ENCODE peak calls at places on chromosomes 11 and 22, in four cellular contexts. One of them, this sample, is unnamed.
A peak's percentile ranks its signal among the peaks of the same experiment; 100 is the strongest.

GRCh38 chr11:104968365-104968855 is at the start of gene CASP4:
- DNase-seq in A549: peak; percentile 1
- DNase-seq in HepG2: peak; percentile 56
- DNase-seq in K562: no peak
- DNase-seq in this sample: peak; percentile 32

GRCh38 chr11:34278708-34279297 is 79.0 kb downstream of the ABTB2 start:
- DNase-seq in A549: no peak
- DNase-seq in HepG2: no peak
- DNase-seq in K562: no peak
- DNase-seq in this sample: peak; percentile 32

GRCh38 chr22:24410110-24410856 is 17.1 kb upstream of the ADORA2A start:
- DNase-seq in A549: no peak
- DNase-seq in HepG2: no peak
- DNase-seq in K562: no peak
- DNase-seq in this sample: no peak

GRCh38 chr11:85718991-85719807 is 33.2 kb upstream of the CCDC89 start:
- DNase-seq in A549: peak; percentile 86
- DNase-seq in HepG2: peak; percentile 3
- DNase-seq in K562: no peak
- DNase-seq in this sample: no peak

GRCh38 chr11:33268945-33269567 is 11.9 kb downstream of the HIPK3 start:
- DNase-seq in A549: no peak
- DNase-seq in HepG2: no peak
- DNase-seq in K562: no peak
- DNase-seq in this sample: no peak

GRCh38 chr11:77151804-77152513 is 23.9 kb downstream of the MYO7A start:
- DNase-seq in A549: no peak
- DNase-seq in HepG2: no peak
- DNase-seq in K562: no peak
- DNase-seq in this sample: peak; percentile 5

GRCh38 chr11:134683860-134684259 is 271.8 kb upstream of the B3GAT1 start:
- DNase-seq in A549: no peak
- DNase-seq in HepG2: no peak
- DNase-seq in K562: no peak
- DNase-seq in this sample: no peak

GRCh38 chr11:46295312-46295995 is 18.0 kb downstream of the CREB3L1 start:
- DNase-seq in A549: no peak
- DNase-seq in HepG2: peak; percentile 27
- DNase-seq in K562: peak; percentile 96
- DNase-seq in this sample: no peak

GRCh38 chr22:46500201-46500600 is 37.2 kb downstream of the CELSR1 start:
- DNase-seq in A549: no peak
- DNase-seq in HepG2: no peak
- DNase-seq in K562: no peak
- DNase-seq in this sample: no peak

GRCh38 chr11:84607975-84608787 is 1019.0 kb downstream of the DLG2 start:
- DNase-seq in A549: no peak
- DNase-seq in HepG2: no peak
- DNase-seq in K562: no peak
- DNase-seq in this sample: no peak
- TF ChIP-seq HDAC2 in A549: no peak
- TF ChIP-seq HDAC2 in HepG2: no peak
- TF ChIP-seq HDAC2 in K562: no peak
- TF ChIP-seq HDAC2 in this sample: no peak

GRCh38 chr22:30776476-30776875 is 81.8 kb downstream of the OSBP2 start:
- DNase-seq in A549: no peak
- DNase-seq in HepG2: no peak
- DNase-seq in K562: no peak
- DNase-seq in this sample: no peak

GRCh38 chr22:30778261-30778660 is 83.6 kb downstream of the OSBP2 start:
- DNase-seq in A549: no peak
- DNase-seq in HepG2: no peak
- DNase-seq in K562: no peak
- DNase-seq in this sample: no peak

GRCh38 chr22:30774566-30774965 is 79.9 kb downstream of the OSBP2 start:
- DNase-seq in A549: no peak
- DNase-seq in HepG2: no peak
- DNase-seq in K562: no peak
- DNase-seq in this sample: no peak

GRCh38 chr22:30773919-30774318 is 79.2 kb downstream of the OSBP2 start:
- DNase-seq in A549: no peak
- DNase-seq in HepG2: no peak
- DNase-seq in K562: no peak
- DNase-seq in this sample: no peak

GRCh38 chr22:30777589-30777988 is 82.9 kb downstream of the OSBP2 start:
- DNase-seq in A549: no peak
- DNase-seq in HepG2: no peak
- DNase-seq in K562: no peak
- DNase-seq in this sample: no peak
- TF ChIP-seq ESRRA in A549: no peak
- TF ChIP-seq ESRRA in HepG2: no peak
- TF ChIP-seq ESRRA in K562: no peak
- TF ChIP-seq ESRRA in this sample: no peak

DNA sequence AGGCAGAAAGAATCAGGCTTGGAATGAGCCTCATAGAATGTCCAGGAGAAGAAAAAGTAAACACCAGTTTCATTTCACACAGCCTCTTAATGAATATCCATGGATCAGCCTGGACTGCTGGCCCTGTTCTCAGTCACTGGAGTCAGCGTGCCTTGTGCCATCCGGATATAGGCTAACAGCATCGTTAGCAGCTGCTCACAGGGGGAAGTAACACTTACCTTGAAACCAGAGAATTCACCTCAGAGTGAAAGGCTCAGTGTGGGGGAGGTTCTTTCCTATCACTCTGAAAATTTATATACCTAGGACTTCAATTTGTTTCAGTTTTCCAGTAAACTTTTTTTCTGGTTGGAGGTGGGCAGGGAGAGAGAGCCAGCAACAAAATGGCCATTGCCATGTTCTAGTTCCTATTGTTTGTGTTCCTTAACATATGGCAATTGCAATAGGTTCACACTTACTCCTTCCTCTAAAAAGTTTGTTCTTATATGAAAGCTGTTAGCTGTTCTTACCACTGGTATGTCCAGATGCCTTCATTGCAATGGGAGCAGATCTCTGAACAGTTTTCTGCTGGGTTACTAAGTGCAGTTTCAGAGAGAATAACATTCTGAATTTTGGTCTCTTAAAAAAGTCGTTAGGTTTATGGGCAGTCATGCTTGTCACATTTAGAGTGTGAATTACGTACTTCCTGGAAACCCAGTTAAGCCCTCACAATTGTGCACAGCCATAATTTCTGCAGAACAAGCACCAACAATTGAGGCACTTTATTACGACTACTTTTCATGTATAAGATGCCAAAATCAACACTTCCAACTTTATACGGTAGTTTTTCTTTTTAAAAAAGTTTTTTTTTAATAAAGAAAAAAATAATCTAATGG is 247.7 kb downstream of the CADM1 start:
- DNase-seq in A549: no peak
- DNase-seq in HepG2: no peak
- DNase-seq in K562: no peak
- DNase-seq in this sample: peak; percentile 21
- TF ChIP-seq HDAC2 in A549: no peak
- TF ChIP-seq HDAC2 in HepG2: no peak
- TF ChIP-seq HDAC2 in K562: no peak
- TF ChIP-seq HDAC2 in this sample: no peak

GRCh38 chr11:94574193-94574961 is 7.2 kb downstream of the PIWIL4 start:
- DNase-seq in A549: no peak
- DNase-seq in HepG2: no peak
- DNase-seq in K562: no peak
- DNase-seq in this sample: no peak
- TF ChIP-seq ESRRA in A549: no peak
- TF ChIP-seq ESRRA in HepG2: no peak
- TF ChIP-seq ESRRA in K562: no peak
- TF ChIP-seq ESRRA in this sample: no peak

DNA sequence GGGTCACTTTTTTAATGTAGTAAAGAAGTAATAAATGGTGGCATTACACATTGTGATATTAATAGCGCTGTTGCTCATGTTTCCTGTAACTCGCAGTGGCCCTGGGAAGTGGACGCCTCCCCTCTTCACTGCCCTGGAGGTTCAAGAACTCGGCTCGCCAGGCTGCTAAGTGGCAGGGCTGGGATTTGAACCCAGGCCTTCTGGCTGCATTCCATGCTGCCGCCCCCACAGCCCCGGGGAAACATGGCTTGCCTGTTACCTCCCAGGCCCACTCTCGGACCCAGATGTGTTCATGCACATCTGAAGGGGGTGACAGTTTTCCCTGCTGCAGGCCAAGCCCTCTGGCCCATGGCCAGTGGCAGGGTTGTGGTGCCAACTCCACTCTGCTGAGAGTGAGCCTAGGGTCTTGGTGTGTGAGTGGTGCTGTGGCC is 25.0 kb upstream of the MGAT3 start:
- DNase-seq in A549: no peak
- DNase-seq in HepG2: no peak
- DNase-seq in K562: no peak
- DNase-seq in this sample: no peak
- TF ChIP-seq HDAC2 in A549: no peak
- TF ChIP-seq HDAC2 in HepG2: no peak
- TF ChIP-seq HDAC2 in K562: no peak
- TF ChIP-seq HDAC2 in this sample: no peak

DNA sequence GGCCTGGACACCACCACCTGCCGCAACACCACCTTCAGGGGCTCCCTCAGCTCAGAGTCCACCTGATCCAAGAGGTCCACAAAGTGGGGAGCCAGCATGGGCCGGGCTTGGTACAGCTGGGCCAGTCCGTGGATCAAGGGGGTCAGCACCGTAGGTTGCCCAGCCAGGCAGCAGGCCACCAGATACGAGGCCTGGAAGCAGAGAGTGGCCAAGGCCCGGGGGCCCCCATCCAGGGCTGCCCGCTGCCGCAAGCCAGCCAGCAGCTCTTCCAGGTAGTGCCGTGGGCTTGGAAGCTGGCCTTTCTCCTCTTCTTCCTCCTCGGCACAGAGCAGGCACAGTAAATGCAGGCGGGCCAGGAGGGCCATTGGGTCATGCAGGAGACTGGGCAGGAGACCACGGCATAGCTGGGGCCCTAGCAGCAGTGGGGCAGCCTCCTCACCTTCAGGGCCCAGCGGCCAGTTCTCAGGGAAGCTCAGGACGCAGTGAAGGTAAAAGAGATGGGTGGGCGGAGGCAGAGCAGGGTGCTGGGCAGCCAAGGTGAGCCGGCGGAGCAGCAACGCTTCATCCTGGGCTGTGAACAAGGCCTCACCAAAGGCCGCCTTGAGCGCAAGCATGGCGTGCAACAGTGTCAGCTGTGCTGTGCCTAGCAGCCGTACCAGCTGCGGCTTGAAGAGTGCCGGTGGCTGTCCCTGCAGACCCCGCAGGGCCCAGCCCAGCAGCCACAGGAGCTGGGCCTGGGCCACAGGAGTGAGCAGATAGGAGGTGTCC is 1.7 kb downstream of the AP5B1 start:
- DNase-seq in A549: no peak
- DNase-seq in HepG2: no peak
- DNase-seq in K562: no peak
- DNase-seq in this sample: no peak
- TF ChIP-seq ESRRA in A549: no peak
- TF ChIP-seq ESRRA in HepG2: no peak
- TF ChIP-seq ESRRA in K562: no peak
- TF ChIP-seq ESRRA in this sample: no peak

This sample was measured in GM12878.